ENCODE peak calls at places on chromosomes 16 and 17, in eight cellular contexts. One of them, this sample, is unnamed.

GRCh38 chr17:1304522-1304921 is 25.1 kb downstream of the TRARG1 start:
- DNase-seq in transverse colon: no peak
- DNase-seq in GM23338: no peak
- DNase-seq in psoas muscle: no peak
- DNase-seq in tibial artery: no peak
- DNase-seq in astrocyte: no peak
- DNase-seq in ovary: no peak
- DNase-seq in A549: no peak
- DNase-seq in this sample: no peak

GRCh38 chr17:49471089-49471683 is 23.9 kb upstream of the NGFR start:
- DNase-seq in GM23338: peak; percentile 52
- DNase-seq in transverse colon: no peak
- DNase-seq in ovary: no peak
- DNase-seq in A549: no peak
- DNase-seq in tibial artery: no peak
- DNase-seq in astrocyte: no peak
- DNase-seq in psoas muscle: peak; percentile 47
- DNase-seq in this sample: no peak

GRCh38 chr17:60773552-60773951 is 95.9 kb downstream of the BCAS3 start:
- DNase-seq in psoas muscle: no peak
- DNase-seq in GM23338: no peak
- DNase-seq in A549: no peak
- DNase-seq in astrocyte: no peak
- DNase-seq in ovary: no peak
- DNase-seq in tibial artery: no peak
- DNase-seq in transverse colon: no peak
- DNase-seq in this sample: no peak

GRCh38 chr16:56664506-56664905 is 3.4 kb downstream of the MT1G start:
- DNase-seq in astrocyte: no peak
- DNase-seq in A549: no peak
- DNase-seq in psoas muscle: no peak
- DNase-seq in transverse colon: no peak
- DNase-seq in GM23338: no peak
- DNase-seq in tibial artery: no peak
- DNase-seq in ovary: no peak
- DNase-seq in this sample: no peak

GRCh38 chr17:42547001-42547461 is 5.7 kb upstream of the HSD17B1 start:
- DNase-seq in astrocyte: no peak
- DNase-seq in A549: no peak
- DNase-seq in transverse colon: no peak
- DNase-seq in ovary: peak; percentile 45
- DNase-seq in psoas muscle: no peak
- DNase-seq in tibial artery: no peak
- DNase-seq in GM23338: no peak
- DNase-seq in this sample: no peak

GRCh38 chr16:30136971-30137601 is 14.1 kb upstream of the MAPK3 start:
- DNase-seq in A549: no peak
- DNase-seq in GM23338: no peak
- DNase-seq in astrocyte: no peak
- DNase-seq in transverse colon: no peak
- DNase-seq in tibial artery: no peak
- DNase-seq in psoas muscle: no peak
- DNase-seq in ovary: no peak
- DNase-seq in this sample: no peak

GRCh38 chr17:80523054-80523744 is 21.4 kb upstream of the RPTOR start:
- DNase-seq in ovary: no peak
- DNase-seq in transverse colon: no peak
- DNase-seq in A549: no peak
- DNase-seq in tibial artery: no peak
- DNase-seq in GM23338: no peak
- DNase-seq in astrocyte: no peak
- DNase-seq in psoas muscle: no peak
- DNase-seq in this sample: no peak

GRCh38 chr17:35449371-35449931 is 885 bp upstream of the SLFN13 start:
- DNase-seq in tibial artery: peak; percentile 21
- DNase-seq in ovary: no peak
- DNase-seq in psoas muscle: peak; percentile 25
- DNase-seq in GM23338: peak; percentile 54
- DNase-seq in astrocyte: peak; percentile 27
- DNase-seq in A549: no peak
- DNase-seq in transverse colon: peak; percentile 43
- DNase-seq in this sample: no peak

GRCh38 chr17:21081967-21082366 is 39.2 kb upstream of the USP22 start:
- DNase-seq in transverse colon: no peak
- DNase-seq in GM23338: no peak
- DNase-seq in A549: peak; percentile 57
- DNase-seq in tibial artery: no peak
- DNase-seq in psoas muscle: no peak
- DNase-seq in astrocyte: no peak
- DNase-seq in ovary: no peak
- DNase-seq in this sample: no peak

GRCh38 chr17:49090885-49091594 is 41.5 kb upstream of the B4GALNT2 start:
- DNase-seq in tibial artery: no peak
- DNase-seq in A549: no peak
- DNase-seq in transverse colon: no peak
- DNase-seq in psoas muscle: no peak
- DNase-seq in ovary: no peak
- DNase-seq in astrocyte: no peak
- DNase-seq in GM23338: no peak
- DNase-seq in this sample: no peak

GRCh38 chr16:11497851-11498289 is 88.8 kb downstream of the LITAF start:
- DNase-seq in astrocyte: peak; percentile 54
- DNase-seq in ovary: peak; percentile 71
- DNase-seq in psoas muscle: no peak
- DNase-seq in A549: peak; percentile 81
- DNase-seq in GM23338: no peak
- DNase-seq in tibial artery: peak; percentile 54
- DNase-seq in transverse colon: no peak
- DNase-seq in this sample: peak; percentile 57

GRCh38 chr17:19410875-19411291 is at the start of gene RNF112:
- DNase-seq in tibial artery: no peak
- DNase-seq in transverse colon: no peak
- DNase-seq in ovary: no peak
- DNase-seq in astrocyte: peak; percentile 47
- DNase-seq in GM23338: peak; percentile 74
- DNase-seq in psoas muscle: peak; percentile 45
- DNase-seq in A549: no peak
- DNase-seq in this sample: peak; percentile 41

GRCh38 chr17:66904760-66905637 is 59.5 kb upstream of the CACNG4 start:
- DNase-seq in A549: peak; percentile 86
- DNase-seq in transverse colon: no peak
- DNase-seq in psoas muscle: no peak
- DNase-seq in GM23338: no peak
- DNase-seq in astrocyte: peak; percentile 66
- DNase-seq in ovary: peak; percentile 63
- DNase-seq in tibial artery: no peak
- DNase-seq in this sample: peak; percentile 36

GRCh38 chr16:71542377-71542776 is 16.2 kb downstream of the CHST4 start:
- DNase-seq in astrocyte: no peak
- DNase-seq in psoas muscle: peak; percentile 13
- DNase-seq in ovary: no peak
- DNase-seq in A549: peak; percentile 61
- DNase-seq in transverse colon: peak; percentile 60
- DNase-seq in tibial artery: peak; percentile 46
- DNase-seq in GM23338: peak; percentile 92
- DNase-seq in this sample: no peak

GRCh38 chr17:48241131-48241591 is 133.6 kb downstream of the SNX11 start:
- DNase-seq in ovary: peak; percentile 9
- DNase-seq in tibial artery: peak; percentile 24
- DNase-seq in astrocyte: peak; percentile 73
- DNase-seq in psoas muscle: peak; percentile 22
- DNase-seq in GM23338: no peak
- DNase-seq in A549: peak; percentile 90
- DNase-seq in transverse colon: no peak
- DNase-seq in this sample: peak; percentile 15

GRCh38 chr16:85451646-85452363 is 161.3 kb upstream of the GSE1 start:
- DNase-seq in GM23338: no peak
- DNase-seq in psoas muscle: no peak
- DNase-seq in tibial artery: no peak
- DNase-seq in ovary: no peak
- DNase-seq in A549: no peak
- DNase-seq in astrocyte: no peak
- DNase-seq in transverse colon: no peak
- DNase-seq in this sample: no peak

GRCh38 chr17:55680983-55681382 is 41.7 kb downstream of the TMEM100 start:
- DNase-seq in ovary: no peak
- DNase-seq in astrocyte: no peak
- DNase-seq in transverse colon: no peak
- DNase-seq in tibial artery: no peak
- DNase-seq in psoas muscle: no peak
- DNase-seq in GM23338: no peak
- DNase-seq in A549: no peak
- DNase-seq in this sample: no peak

GRCh38 chr17:74770498-74771318 is 5.4 kb downstream of the NAT9 start:
- DNase-seq in psoas muscle: peak; percentile 67
- DNase-seq in A549: peak; percentile 77
- DNase-seq in tibial artery: no peak
- DNase-seq in GM23338: peak; percentile 85
- DNase-seq in ovary: no peak
- DNase-seq in transverse colon: peak; percentile 85
- DNase-seq in astrocyte: no peak
- DNase-seq in this sample: no peak

GRCh38 chr16:86515420-86515779 is 5.1 kb downstream of the FOXF1 start:
- DNase-seq in tibial artery: no peak
- DNase-seq in astrocyte: no peak
- DNase-seq in psoas muscle: no peak
- DNase-seq in ovary: no peak
- DNase-seq in transverse colon: no peak
- DNase-seq in A549: no peak
- DNase-seq in GM23338: peak; percentile 82
- DNase-seq in this sample: no peak

GRCh38 chr16:2472885-2473284 is 1.8 kb downstream of the NTN3 start:
- DNase-seq in A549: no peak
- DNase-seq in GM23338: no peak
- DNase-seq in transverse colon: no peak
- DNase-seq in tibial artery: no peak
- DNase-seq in psoas muscle: no peak
- DNase-seq in ovary: no peak
- DNase-seq in astrocyte: no peak
- DNase-seq in this sample: no peak
- H3K27ac ChIP-seq in A549: peak overlapping the region; percentile 99
- H3K27ac ChIP-seq in GM23338: no peak overlapping the region
- H3K27ac ChIP-seq in transverse colon: no peak overlapping the region
- H3K27ac ChIP-seq in tibial artery: no peak overlapping the region
- H3K27ac ChIP-seq in psoas muscle: no peak overlapping the region
- H3K27ac ChIP-seq in ovary: no peak overlapping the region
- H3K27ac ChIP-seq in astrocyte: no peak overlapping the region
- H3K27ac ChIP-seq in this sample: no peak overlapping the region

GRCh38 chr17:14268264-14268663 is 31.6 kb upstream of the CDRT15 start:
- DNase-seq in tibial artery: no peak
- DNase-seq in GM23338: peak; percentile 30
- DNase-seq in ovary: no peak
- DNase-seq in astrocyte: no peak
- DNase-seq in transverse colon: no peak
- DNase-seq in A549: no peak
- DNase-seq in psoas muscle: no peak
- DNase-seq in this sample: no peak

GRCh38 chr17:14270508-14270907 is 30.4 kb upstream of the HS3ST3B1 start:
- DNase-seq in GM23338: no peak
- DNase-seq in A549: no peak
- DNase-seq in transverse colon: no peak
- DNase-seq in astrocyte: no peak
- DNase-seq in ovary: no peak
- DNase-seq in tibial artery: no peak
- DNase-seq in psoas muscle: no peak
- DNase-seq in this sample: no peak

DNA sequence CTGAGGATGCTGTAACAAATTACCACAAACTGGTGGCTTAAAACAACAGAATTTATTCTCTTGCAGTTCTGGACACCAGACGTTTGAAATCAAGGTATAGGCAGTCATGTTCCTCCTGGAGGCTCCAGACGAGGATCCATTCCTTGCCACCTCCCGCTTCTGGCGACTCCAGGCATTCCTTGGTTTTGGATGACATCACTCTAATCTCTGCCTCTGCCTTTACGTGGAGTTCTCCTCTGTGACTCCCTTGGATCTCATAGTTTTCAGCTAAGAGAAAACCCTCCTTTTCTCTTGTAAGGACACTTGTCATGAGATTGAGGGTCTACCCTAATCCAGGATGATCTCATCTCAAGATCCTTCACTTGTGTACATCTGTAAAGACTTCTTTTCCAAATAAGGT is 31.4 kb upstream of the HS3ST3B1 start:
- DNase-seq in tibial artery: no peak
- DNase-seq in astrocyte: no peak
- DNase-seq in ovary: no peak
- DNase-seq in GM23338: no peak
- DNase-seq in transverse colon: no peak
- DNase-seq in A549: no peak
- DNase-seq in psoas muscle: no peak
- DNase-seq in this sample: no peak
- H3K27ac ChIP-seq in tibial artery: no peak overlapping the region
- H3K27ac ChIP-seq in astrocyte: no peak overlapping the region
- H3K27ac ChIP-seq in ovary: no peak overlapping the region
- H3K27ac ChIP-seq in GM23338: no peak overlapping the region
- H3K27ac ChIP-seq in transverse colon: no peak overlapping the region
- H3K27ac ChIP-seq in A549: no peak overlapping the region
- H3K27ac ChIP-seq in psoas muscle: no peak overlapping the region
- H3K27ac ChIP-seq in this sample: no peak overlapping the region

GRCh38 chr16:6863135-6863534 is 469.5 kb upstream of the RBFOX1 start:
- DNase-seq in transverse colon: no peak
- DNase-seq in A549: no peak
- DNase-seq in ovary: no peak
- DNase-seq in psoas muscle: no peak
- DNase-seq in tibial artery: no peak
- DNase-seq in astrocyte: no peak
- DNase-seq in GM23338: no peak
- DNase-seq in this sample: no peak
- H3K27ac ChIP-seq in transverse colon: no peak overlapping the region
- H3K27ac ChIP-seq in A549: no peak overlapping the region
- H3K27ac ChIP-seq in ovary: no peak overlapping the region
- H3K27ac ChIP-seq in psoas muscle: no peak overlapping the region
- H3K27ac ChIP-seq in tibial artery: no peak overlapping the region
- H3K27ac ChIP-seq in astrocyte: no peak overlapping the region
- H3K27ac ChIP-seq in GM23338: no peak overlapping the region
- H3K27ac ChIP-seq in this sample: no peak overlapping the region

DNA sequence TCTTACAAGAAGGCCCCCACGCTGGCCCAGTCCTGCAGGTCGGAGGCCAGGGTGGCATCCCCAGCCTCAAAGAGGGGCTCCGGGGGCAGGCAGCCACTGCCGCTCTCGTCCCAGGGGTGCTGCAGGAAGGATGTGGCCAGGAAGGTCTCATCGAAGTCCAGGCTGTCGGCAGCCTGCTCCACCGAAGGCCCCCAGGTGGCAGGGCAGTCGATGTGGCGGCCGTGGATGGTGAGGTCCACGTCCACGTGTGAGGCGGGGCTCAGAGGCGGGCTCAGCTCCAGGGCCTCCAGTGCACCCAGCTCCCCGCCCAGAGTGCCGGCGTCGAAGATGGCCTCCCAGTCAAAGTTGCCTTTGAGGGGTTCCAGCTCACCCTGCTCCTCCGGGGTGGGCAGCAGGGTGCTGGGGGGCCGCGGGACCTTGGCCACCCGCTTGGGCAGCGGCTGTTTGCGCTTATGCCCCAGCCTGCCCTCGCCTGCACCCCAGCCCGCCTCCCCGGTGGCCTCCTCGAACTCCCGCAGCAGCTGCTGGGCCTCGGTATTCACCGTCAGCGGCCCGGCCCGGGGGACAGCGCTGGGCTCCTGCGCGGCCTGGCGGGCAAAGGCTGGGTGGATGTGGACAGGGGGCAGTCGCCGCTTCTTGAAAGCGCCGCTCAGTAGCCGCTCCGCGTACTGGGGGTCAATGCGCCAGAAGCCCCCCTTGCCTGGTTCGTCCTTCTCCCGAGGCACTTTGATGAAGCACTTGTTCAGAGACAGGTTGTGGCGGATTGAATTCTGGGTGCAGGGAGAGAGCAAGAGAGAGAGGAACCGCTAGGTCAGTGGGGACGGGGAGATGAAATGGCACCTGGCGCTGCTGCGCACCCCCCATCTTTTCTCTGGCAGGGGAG is 3.5 kb downstream of the FOXJ1 start:
- DNase-seq in transverse colon: no peak
- DNase-seq in tibial artery: no peak
- DNase-seq in A549: no peak
- DNase-seq in psoas muscle: no peak
- DNase-seq in astrocyte: no peak
- DNase-seq in ovary: no peak
- DNase-seq in GM23338: peak; percentile 30
- DNase-seq in this sample: no peak
- H3K27ac ChIP-seq in transverse colon: no peak overlapping the region
- H3K27ac ChIP-seq in tibial artery: no peak overlapping the region
- H3K27ac ChIP-seq in A549: peak overlapping the region; percentile 84
- H3K27ac ChIP-seq in psoas muscle: no peak overlapping the region
- H3K27ac ChIP-seq in astrocyte: no peak overlapping the region
- H3K27ac ChIP-seq in ovary: no peak overlapping the region
- H3K27ac ChIP-seq in GM23338: no peak overlapping the region
- H3K27ac ChIP-seq in this sample: no peak overlapping the region